ENCODE peak calls at places on chromosomes 6 and 20, in eight cellular contexts. C, W, F, U, L, Y, X and D are unnamed samples.

GRCh38 chr20:63966944-63967322 is 2.8 kb downstream of the ZNF512B start:
- DNase-seq in Y (no peak), L (no peak), F (no peak), C (no peak), X (no peak), W (no peak), U (no peak), D (no peak)

GRCh38 chr20:36819662-36820061 is 46.1 kb upstream of the DSN1 start:
- DNase-seq in U (no peak), Y (no peak), L (no peak), C (no peak), F (no peak), X (no peak), W (no peak), D (no peak)

GRCh38 chr6:169944415-169944814 is 193.0 kb downstream of the ERMARD start:
- DNase-seq in L (no peak), X (no peak), U (no peak), Y (no peak), C (no peak), F (no peak), W (no peak), D (peak; percentile 54)

GRCh38 chr6:72250664-72251063 is 364.3 kb downstream of the RIMS1 start:
- DNase-seq in X (no peak), L (no peak), F (no peak), W (no peak), C (no peak), U (peak; percentile 12), Y (no peak), D (no peak)

GRCh38 chr20:58547527-58548475 is 32.6 kb upstream of the APCDD1L start:
- DNase-seq in X (peak; percentile 56), U (no peak), L (no peak), C (no peak), W (no peak), F (peak; percentile 67), Y (peak; percentile 27), D (peak; percentile 63)

GRCh38 chr20:5688431-5688972 is 61.7 kb upstream of the SHLD1 start:
- DNase-seq in W (no peak), U (no peak), L (no peak), F (no peak), Y (no peak), C (no peak), X (no peak), D (no peak)

GRCh38 chr6:106163446-106163965 is 77.4 kb downstream of the PRDM1 start:
- DNase-seq in C (no peak), L (peak; percentile 44), F (no peak), U (peak; percentile 76), X (peak; percentile 90), W (peak; percentile 88), Y (no peak), D (no peak)

GRCh38 chr6:170041526-170041925 is 249.4 kb downstream of the DLL1 start:
- DNase-seq in F (no peak), X (no peak), L (no peak), W (no peak), U (no peak), C (no peak), Y (no peak), D (no peak)

GRCh38 chr6:68343901-68344300 is 291.2 kb upstream of the ADGRB3 start:
- DNase-seq in L (no peak), U (no peak), Y (peak; percentile 58), F (peak; percentile 17), C (no peak), X (no peak), W (peak; percentile 35), D (peak; percentile 83)

GRCh38 chr6:169571123-169571962 is 130.5 kb downstream of the WDR27 start:
- DNase-seq in C (no peak), L (no peak), Y (peak; percentile 18), W (no peak), U (no peak), X (peak; percentile 74), F (peak; percentile 40), D (peak; percentile 66)

GRCh38 chr6:47168176-47168575 is 126.0 kb upstream of the ADGRF1 start:
- DNase-seq in Y (peak; percentile 100), X (peak; percentile 98), U (peak; percentile 96), C (no peak), L (no peak), W (no peak), F (peak; percentile 76), D (peak; percentile 98)

GRCh38 chr6:167910652-167911051 is 83.9 kb downstream of the AFDN start:
- DNase-seq in W (no peak), F (no peak), U (no peak), L (no peak), C (no peak), Y (no peak), X (no peak), D (no peak)

GRCh38 chr20:33415948-33416347 is 14.6 kb upstream of the CDK5RAP1 start:
- DNase-seq in Y (peak; percentile 24), C (no peak), X (peak; percentile 39), U (peak; percentile 47), L (no peak), F (peak; percentile 56), W (peak; percentile 26), D (peak; percentile 44)

GRCh38 chr20:11569163-11569562 is 348.5 kb upstream of the BTBD3 start:
- DNase-seq in X (no peak), C (no peak), F (no peak), Y (no peak), W (no peak), U (no peak), L (no peak), D (peak; percentile 46)

GRCh38 chr20:36875702-36876472 is at the start of gene TLDC2:
- DNase-seq in W (no peak), C (no peak), F (no peak), L (no peak), X (no peak), Y (no peak), U (no peak), D (no peak)

GRCh38 chr6:34696189-34696738 is 303 bp downstream of the ILRUN start:
- DNase-seq in Y (peak; percentile 50), C (no peak), F (no peak), U (peak; percentile 43), W (no peak), X (peak; percentile 55), L (no peak), D (peak; percentile 24)

GRCh38 chr6:168530653-168531071 is 89.7 kb downstream of the SMOC2 start:
- DNase-seq in L (no peak), Y (no peak), U (no peak), W (no peak), C (no peak), X (no peak), F (no peak), D (no peak)

GRCh38 chr6:123352279-123352678 is 284.5 kb downstream of the TRDN start:
- DNase-seq in U (no peak), C (no peak), L (no peak), F (no peak), Y (no peak), X (no peak), W (no peak), D (no peak)

GRCh38 chr20:47149939-47150338 is 206.6 kb downstream of the ZMYND8 start:
- DNase-seq in W (no peak), X (no peak), L (no peak), C (no peak), Y (no peak), F (no peak), U (no peak), D (no peak)

GRCh38 chr6:37170273-37171140 is 555 bp downstream of the PIM1 start:
- DNase-seq in C (peak; percentile 44), Y (peak; percentile 38), F (no peak), U (peak; percentile 42), L (peak; percentile 42), W (peak; percentile 68), X (peak; percentile 50), D (peak; percentile 44)

GRCh38 chr6:143940011-143940597 is 68.0 kb downstream of the PLAGL1 start:
- DNase-seq in U (peak; percentile 38), F (peak; percentile 59), X (peak; percentile 45), Y (peak; percentile 75), L (peak; percentile 64), C (peak; percentile 36), W (peak; percentile 84), D (peak; percentile 66)

GRCh38 chr6:116975600-116975999 is 98.6 kb downstream of the RFX6 start:
- DNase-seq in X (peak; percentile 36), U (no peak), L (no peak), F (no peak), C (no peak), Y (peak; percentile 60), W (peak; percentile 3), D (peak; percentile 58)

GRCh38 chr6:161677188-161677587 is 403.3 kb upstream of the AGPAT4 start:
- DNase-seq in C (no peak), W (no peak), L (no peak), X (no peak), F (no peak), U (no peak), Y (no peak), D (no peak)

GRCh38 chr6:107113460-107114212 is 1.7 kb downstream of the BEND3 start:
- DNase-seq in L (no peak), U (no peak), F (no peak), X (no peak), Y (peak; percentile 14), C (no peak), W (no peak), D (no peak)

GRCh38 chr20:61968932-61969331 is 96.7 kb downstream of the TAF4 start:
- DNase-seq in X (no peak), W (no peak), Y (no peak), U (no peak), F (no peak), C (no peak), L (no peak), D (no peak)

GRCh38 chr20:6416371-6416770 is 293.5 kb upstream of the FERMT1 start:
- DNase-seq in C (no peak), L (no peak), U (no peak), X (no peak), W (no peak), F (no peak), Y (no peak), D (no peak)

GRCh38 chr20:39145921-39146320 is 183.8 kb downstream of the DHX35 start:
- DNase-seq in F (no peak), W (no peak), C (no peak), U (no peak), L (no peak), X (no peak), Y (no peak), D (no peak)

GRCh38 chr6:170500955-170501590 is 52.0 kb downstream of the PSMB1 start:
- DNase-seq in X (no peak), C (no peak), Y (no peak), L (no peak), W (no peak), U (no peak), F (no peak), D (no peak)

GRCh38 chr20:63282946-63283345 is 10.0 kb upstream of the COL20A1 start:
- DNase-seq in C (no peak), F (no peak), X (no peak), Y (no peak), U (no peak), L (no peak), W (no peak), D (no peak)

GRCh38 chr20:59781236-59781635 is 152.2 kb downstream of the SYCP2 start:
- DNase-seq in C (no peak), X (no peak), U (no peak), W (no peak), F (no peak), Y (no peak), L (no peak), D (no peak)